ENCODE peak calls at places on chromosomes 5 and 9, in six cellular contexts. T is gastrocnemius medialis, M is prostate gland, J is sigmoid colon, R is upper lobe of left lung, Y is tibial nerve. I is an unnamed sample.

GRCh38 chr5:86500947-86501346 is 116.8 kb upstream of the COX7C start:
- DNase-seq in T (no peak), Y (no peak), M (no peak), J (no peak), R (no peak), I (no peak)

GRCh38 chr9:71498691-71499090 is 269.6 kb downstream of the CEMIP2 start:
- DNase-seq in M (no peak), T (no peak), Y (no peak), J (no peak), R (no peak), I (no peak)

GRCh38 chr5:11494340-11494739 is 409.9 kb downstream of the CTNND2 start:
- DNase-seq in M (no peak), Y (no peak), R (no peak), T (no peak), J (no peak), I (no peak)

GRCh38 chr9:38278457-38278856 is 114.0 kb upstream of the ALDH1B1 start:
- DNase-seq in Y (no peak), J (no peak), T (no peak), R (no peak), M (no peak), I (no peak)

GRCh38 chr5:75524071-75524470 is 12.4 kb downstream of the POLK start:
- DNase-seq in M (no peak), T (no peak), Y (no peak), J (no peak), R (no peak), I (no peak)

GRCh38 chr9:93302586-93303257 is 118.8 kb downstream of the WNK2 start:
- DNase-seq in T (peak), M (peak), Y (no peak), R (no peak), J (peak), I (peak)

GRCh38 chr5:161846731-161847130 is 1.2 kb upstream of the GABRA1 start:
- DNase-seq in J (no peak), Y (no peak), T (no peak), R (no peak), M (no peak), I (no peak)

GRCh38 chr9:6096821-6097220 is 81.4 kb upstream of the RANBP6 start:
- DNase-seq in J (no peak), T (no peak), Y (no peak), M (no peak), R (no peak), I (no peak)

GRCh38 chr5:53343187-53343586 is 137.2 kb upstream of the FST start:
- DNase-seq in M (no peak), J (no peak), Y (no peak), T (peak), R (no peak), I (no peak)

GRCh38 chr5:122366501-122366900 is 54.5 kb downstream of the SNCAIP start:
- DNase-seq in R (no peak), Y (no peak), T (no peak), J (no peak), M (no peak), I (no peak)

GRCh38 chr9:112028242-112029221 is 131.9 kb downstream of the UGCG start:
- DNase-seq in J (no peak), M (no peak), Y (no peak), R (no peak), T (no peak), I (no peak)

GRCh38 chr9:6645153-6646027 is at the start of gene GLDC:
- DNase-seq in J (no peak), Y (no peak), T (peak), M (peak), R (peak), I (peak)

GRCh38 chr5:169871816-169872215 is 108.5 kb downstream of the INSYN2B start:
- DNase-seq in T (no peak), R (no peak), M (no peak), Y (no peak), J (no peak), I (no peak)

GRCh38 chr9:133604856-133605255 is 4.3 kb downstream of the FAM163B start:
- DNase-seq in J (no peak), Y (no peak), T (no peak), R (peak), M (no peak), I (no peak)

GRCh38 chr9:12775373-12775962 is 648 bp downstream of the LURAP1L start:
- DNase-seq in R (peak), T (no peak), J (peak), M (peak), Y (no peak), I (peak)

GRCh38 chr9:78278801-78279200 is 18.1 kb upstream of the PSAT1 start:
- DNase-seq in J (no peak), Y (no peak), T (no peak), M (no peak), R (no peak), I (no peak)

GRCh38 chr9:124263158-124263557 is 5.4 kb downstream of the NEK6 start:
- DNase-seq in J (no peak), R (no peak), Y (no peak), T (no peak), M (no peak), I (no peak)

GRCh38 chr5:100900142-100900795 is 2.8 kb downstream of the ST8SIA4 start:
- DNase-seq in Y (no peak), J (peak), T (no peak), R (peak), M (no peak), I (peak)

GRCh38 chr9:6788175-6789016 is 30.6 kb downstream of the KDM4C start:
- DNase-seq in R (no peak), Y (no peak), T (no peak), J (peak), M (no peak), I (no peak)

GRCh38 chr5:56112526-56113121 is 117.9 kb upstream of the IL6ST start:
- DNase-seq in J (no peak), M (peak), R (no peak), Y (no peak), T (no peak), I (no peak)

GRCh38 chr9:129093602-129094386 is 12.9 kb downstream of the DOLPP1 start:
- DNase-seq in M (no peak), J (no peak), R (no peak), Y (no peak), T (no peak), I (no peak)

GRCh38 chr9:119370816-119371215 is 1.6 kb upstream of the BRINP1 start:
- DNase-seq in Y (no peak), M (peak), R (no peak), T (no peak), J (no peak), I (peak)

GRCh38 chr5:107468286-107468685 is 202.5 kb downstream of the EFNA5 start:
- DNase-seq in M (no peak), T (no peak), Y (no peak), J (no peak), R (no peak), I (no peak)

GRCh38 chr5:103258957-103259704 is 568 bp downstream of the MACIR start:
- DNase-seq in Y (peak), R (peak), M (peak), T (peak), J (peak), I (peak)

GRCh38 chr5:58261605-58262004 is 198.3 kb downstream of the PLK2 start:
- DNase-seq in J (no peak), Y (no peak), T (no peak), R (no peak), M (no peak), I (no peak)

GRCh38 chr5:41794478-41794877 is 75.7 kb downstream of the OXCT1 start:
- DNase-seq in R (no peak), Y (no peak), M (no peak), J (no peak), T (no peak), I (no peak)

GRCh38 chr9:109270971-109271900 is 49.6 kb downstream of the EPB41L4B start:
- DNase-seq in T (peak), R (no peak), J (no peak), Y (no peak), M (no peak), I (no peak)

GRCh38 chr5:81420039-81420667 is 26.2 kb upstream of the ACOT12 start:
- DNase-seq in T (no peak), R (no peak), J (no peak), Y (no peak), M (no peak), I (no peak)

GRCh38 chr9:18923167-18923566 is 109.8 kb downstream of the SAXO1 start:
- DNase-seq in T (no peak), R (no peak), M (no peak), J (no peak), Y (no peak), I (no peak)

GRCh38 chr9:18926513-18926912 is 106.5 kb downstream of the SAXO1 start:
- DNase-seq in J (no peak), R (no peak), T (no peak), Y (no peak), M (no peak), I (no peak)

GRCh38 chr9:18925880-18926279 is 107.1 kb downstream of the SAXO1 start:
- DNase-seq in Y (no peak), J (no peak), R (no peak), M (no peak), T (no peak), I (no peak)

GRCh38 chr9:18923671-18924430 is 109.2 kb downstream of the SAXO1 start:
- DNase-seq in R (no peak), M (no peak), J (no peak), T (no peak), Y (no peak), I (no peak)

GRCh38 chr9:18928711-18929110 is 104.3 kb downstream of the SAXO1 start:
- DNase-seq in Y (no peak), M (no peak), R (no peak), J (no peak), T (no peak), I (no peak)
- TF ChIP-seq POLR2A in Y (no peak), M (no peak), R (no peak), J (no peak), T (no peak), I (no peak)

DNA sequence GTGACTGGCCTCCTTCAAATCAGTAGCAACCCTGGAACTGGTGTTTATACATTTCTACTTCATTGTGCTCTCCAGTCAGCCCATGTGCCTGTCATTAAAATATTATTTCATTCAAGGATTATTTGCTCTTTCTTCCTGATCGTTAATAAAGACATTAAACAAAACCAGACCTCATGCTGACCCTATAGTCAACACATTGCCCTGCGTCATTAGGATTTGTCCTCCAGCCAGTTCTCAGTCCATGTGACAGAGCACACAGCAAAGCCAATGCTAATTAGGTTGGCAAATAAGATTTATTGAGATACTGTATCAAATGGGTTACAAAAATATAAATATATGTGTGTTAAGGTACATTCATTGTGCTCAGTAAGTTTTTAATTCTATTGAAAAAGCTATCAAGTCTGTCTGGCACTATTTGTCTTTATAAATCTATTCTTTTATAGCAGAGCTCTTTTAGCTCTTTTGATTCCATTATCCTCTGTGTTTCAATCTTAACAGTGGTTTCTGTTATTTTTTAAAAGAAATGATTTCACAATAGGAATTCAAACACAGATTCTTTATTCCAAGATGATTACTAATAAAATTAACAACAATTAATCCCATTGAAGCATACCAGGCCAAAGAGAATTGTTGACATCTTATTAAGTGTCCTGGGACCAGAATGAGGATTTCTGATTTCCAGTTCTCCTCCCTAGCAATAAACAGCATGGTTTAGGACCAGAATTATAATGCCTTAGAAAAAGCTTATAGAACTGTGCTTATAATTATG is 209.4 kb upstream of the RGMB start:
- DNase-seq in M (no peak), Y (no peak), J (no peak), T (no peak), R (no peak), I (no peak)
- TF ChIP-seq CTCF in M (no peak), Y (no peak), J (no peak), T (no peak), R (no peak), I (no peak)

DNA sequence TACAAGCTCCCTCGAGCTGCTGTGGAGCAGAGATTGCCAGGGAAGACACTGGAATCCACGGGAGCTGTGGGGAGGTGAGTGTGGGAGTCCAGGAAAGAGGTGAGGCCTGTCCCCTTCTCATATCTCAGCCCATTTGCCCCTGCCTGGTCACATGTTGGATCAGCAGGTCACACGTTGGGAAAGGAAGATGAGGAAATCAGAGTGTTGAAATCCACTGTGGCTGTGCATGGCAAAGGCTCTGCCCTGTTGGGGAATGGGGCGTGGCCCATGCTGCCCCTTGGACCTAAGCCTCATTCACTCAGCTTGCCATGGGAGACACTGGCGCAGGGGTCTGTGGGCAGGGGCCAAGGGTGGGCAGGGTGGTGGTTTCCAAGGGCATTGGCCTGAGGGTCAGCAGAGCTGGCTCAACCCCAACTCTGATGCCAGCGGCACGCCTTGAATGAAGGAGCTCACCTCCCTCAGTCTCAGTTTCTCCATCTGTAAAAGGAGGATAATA is 85.4 kb upstream of the CPEB4 start:
- DNase-seq in R (no peak), J (peak), M (no peak), Y (no peak), T (peak), I (peak)
- H3K27ac ChIP-seq in R (no peak), J (no peak), M (no peak), Y (no peak), T (no peak), I (peak)

DNA sequence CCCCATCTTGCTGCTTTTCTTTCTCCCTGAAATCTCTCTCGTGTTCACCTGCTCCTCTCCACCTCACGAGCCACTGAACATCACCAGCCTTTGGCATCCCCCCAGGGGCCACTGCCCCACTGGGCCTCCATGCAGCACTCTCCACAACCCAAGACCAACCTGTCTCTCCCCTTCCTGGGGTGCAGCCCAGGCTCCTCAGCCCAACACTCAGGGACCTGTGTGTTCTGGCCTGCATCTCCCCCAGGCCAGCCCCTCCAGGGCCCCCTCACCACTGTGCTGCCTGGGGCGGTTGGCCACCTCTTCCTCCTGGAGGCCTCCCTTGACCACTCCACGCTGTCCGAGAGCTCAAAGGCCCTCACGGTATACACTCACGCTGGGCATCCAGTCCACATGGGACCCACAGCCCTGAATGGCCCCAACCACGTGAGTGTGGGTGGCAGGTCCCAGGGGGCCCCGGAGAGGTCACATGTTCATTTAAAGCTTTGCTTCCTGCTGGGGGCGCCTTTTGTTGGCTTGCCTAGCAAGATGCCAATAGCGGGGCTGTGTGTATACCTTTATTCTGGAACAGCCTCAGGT is 453 bp upstream of the DOK3 start:
- DNase-seq in T (no peak), J (no peak), M (no peak), R (no peak), Y (no peak), I (peak)
- TF ChIP-seq POLR2A in T (no peak), J (no peak), M (no peak), R (no peak), Y (no peak), I (no peak)

GRCh38 chr9:134616341-134616740 is 25.3 kb upstream of the COL5A1 start:
- DNase-seq in R (no peak), Y (no peak), T (no peak), J (no peak), M (no peak), I (no peak)
- TF ChIP-seq CTCF in R (no peak), Y (no peak), T (no peak), J (no peak), M (no peak), I (no peak)

GRCh38 chr5:179867476-179867875 is 8.9 kb upstream of the MRNIP start:
- DNase-seq in R (no peak), M (no peak), J (peak), Y (no peak), T (no peak), I (no peak)

GRCh38 chr5:179866241-179867078 is 7.8 kb upstream of the MRNIP start:
- DNase-seq in R (peak), Y (no peak), M (no peak), T (no peak), J (peak), I (no peak)

GRCh38 chr5:179865471-179866240 is 7.0 kb upstream of the MRNIP start:
- DNase-seq in J (peak), T (no peak), Y (no peak), M (no peak), R (no peak), I (no peak)

GRCh38 chr5:179868541-179868940 is 9.9 kb upstream of the MRNIP start:
- DNase-seq in T (no peak), J (peak), M (no peak), R (peak), Y (no peak), I (no peak)

GRCh38 chr5:179867079-179867465 is 8.5 kb upstream of the MRNIP start:
- DNase-seq in M (no peak), J (peak), R (no peak), Y (no peak), T (no peak), I (no peak)
- H3K27ac ChIP-seq in M (no peak), J (no peak), R (no peak), Y (no peak), T (no peak), I (no peak)

GRCh38 chr5:131757830-131758519 is 38.8 kb downstream of the FNIP1 start:
- DNase-seq in Y (no peak), M (no peak), T (no peak), R (no peak), J (no peak), I (no peak)

GRCh38 chr5:131756942-131757341 is 39.9 kb downstream of the FNIP1 start:
- DNase-seq in T (no peak), Y (no peak), R (no peak), M (no peak), J (no peak), I (no peak)

GRCh38 chr5:131760793-131761192 is 36.0 kb downstream of the FNIP1 start:
- DNase-seq in J (no peak), Y (no peak), T (no peak), R (no peak), M (no peak), I (no peak)

GRCh38 chr5:131758520-131758900 is 38.3 kb downstream of the FNIP1 start:
- DNase-seq in M (no peak), Y (no peak), R (no peak), J (no peak), T (no peak), I (no peak)

GRCh38 chr5:131759704-131760103 is 37.1 kb downstream of the FNIP1 start:
- DNase-seq in T (no peak), M (no peak), R (no peak), Y (no peak), J (no peak), I (no peak)
- TF ChIP-seq POLR2A in T (no peak), M (no peak), R (no peak), Y (no peak), J (no peak), I (no peak)

DNA sequence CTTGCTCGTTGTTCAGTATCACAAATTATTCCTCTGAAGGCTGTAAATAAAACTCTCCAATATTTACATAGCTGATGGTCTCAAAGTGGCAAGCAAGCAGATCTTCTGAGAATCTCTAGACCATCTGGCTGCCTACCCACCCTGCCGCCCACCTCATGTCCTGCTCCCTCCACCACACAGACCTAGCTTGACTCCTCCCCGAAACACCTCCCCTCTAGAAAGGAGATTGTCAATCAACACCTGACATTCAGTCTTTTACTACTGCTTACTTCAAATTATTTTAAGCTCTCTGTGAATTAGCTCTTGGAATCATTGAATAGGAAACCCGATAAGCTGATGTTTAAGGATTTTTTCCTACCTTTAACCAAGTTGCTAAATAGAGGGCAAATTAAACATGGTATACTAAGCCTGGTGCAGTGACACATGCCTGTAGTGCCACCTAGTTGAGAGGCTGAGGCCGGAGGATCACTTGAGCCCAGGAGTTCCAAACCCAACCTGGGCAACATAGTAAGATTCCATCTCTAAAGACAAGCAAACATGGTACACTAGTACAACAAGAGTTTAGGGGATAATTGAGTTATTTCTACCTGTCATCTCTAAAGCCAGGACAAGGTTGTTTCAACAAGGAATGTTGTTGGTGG is 10.9 kb upstream of the SOWAHA start:
- DNase-seq in Y (no peak), M (no peak), R (no peak), J (no peak), T (no peak), I (no peak)
- TF ChIP-seq CTCF in Y (no peak), M (no peak), R (no peak), J (no peak), T (no peak), I (no peak)

I was measured in right lobe of liver.